ENCODE peak calls at places on chromosomes 11 and 22, in six cellular contexts. H, R, A, F, U and G are unnamed samples.

GRCh38 chr22:48931452-48931851 is 896.2 kb downstream of the BRD1 start:
- DNase-seq in U (no peak), R (no peak), H (no peak), F (no peak), A (no peak), G (no peak)

GRCh38 chr22:26503758-26504157 is 8.5 kb downstream of the TFIP11 start:
- DNase-seq in F (no peak), R (no peak), U (no peak), A (no peak), H (no peak), G (no peak)

GRCh38 chr11:11724994-11725393 is 103.2 kb upstream of the GALNT18 start:
- DNase-seq in U (no peak), R (no peak), A (no peak), F (no peak), H (no peak), G (no peak)

GRCh38 chr11:75028321-75029097 is 39.8 kb downstream of the NEU3 start:
- DNase-seq in H (no peak), R (no peak), A (no peak), U (no peak), F (no peak), G (no peak)

GRCh38 chr11:12087075-12087775 is 23.2 kb upstream of the MICAL2 start:
- DNase-seq in H (peak), F (peak), A (peak), R (no peak), U (peak), G (peak)

GRCh38 chr11:115164774-115165173 is 339.4 kb downstream of the CADM1 start:
- DNase-seq in F (no peak), H (no peak), R (no peak), A (no peak), U (no peak), G (no peak)

GRCh38 chr22:21754523-21755128 is 19.0 kb upstream of the YPEL1 start:
- DNase-seq in H (no peak), F (no peak), U (no peak), A (peak), R (no peak), G (no peak)

GRCh38 chr22:17797721-17798559 is 23.7 kb upstream of the BID start:
- DNase-seq in U (no peak), A (no peak), H (no peak), F (peak), R (no peak), G (no peak)

GRCh38 chr11:125724125-125724524 is 22.0 kb upstream of the PATE1 start:
- DNase-seq in A (peak), F (no peak), U (no peak), R (no peak), H (no peak), G (peak)

GRCh38 chr11:5722622-5723021 is 13.6 kb upstream of the OR56B1 start:
- DNase-seq in F (no peak), U (no peak), H (no peak), R (no peak), A (no peak), G (no peak)

GRCh38 chr11:28566643-28567042 is 458.5 kb downstream of the METTL15 start:
- DNase-seq in H (no peak), F (no peak), R (peak), A (peak), U (no peak), G (peak)

GRCh38 chr11:2202071-2202899 is 30.7 kb upstream of the TH start:
- DNase-seq in A (no peak), F (no peak), H (no peak), R (no peak), U (no peak), G (no peak)

GRCh38 chr11:126263489-126263888 is 5.2 kb downstream of the SRPRA start:
- DNase-seq in R (no peak), H (no peak), U (no peak), A (no peak), F (no peak), G (no peak)

GRCh38 chr11:101715281-101715680 is 131.5 kb upstream of the TRPC6 start:
- DNase-seq in H (no peak), A (no peak), U (no peak), R (no peak), F (no peak), G (no peak)

GRCh38 chr11:104238916-104239315 is 75.0 kb upstream of the PDGFD start:
- DNase-seq in R (no peak), U (no peak), H (no peak), F (no peak), A (no peak), G (no peak)

GRCh38 chr11:23605001-23605400 is 744.7 kb upstream of the CCDC179 start:
- DNase-seq in H (no peak), R (no peak), U (no peak), A (no peak), F (no peak), G (no peak)

GRCh38 chr11:106761745-106762144 is 256.5 kb downstream of the GUCY1A2 start:
- DNase-seq in H (no peak), A (no peak), U (no peak), R (no peak), F (no peak), G (no peak)

GRCh38 chr11:112096194-112096593 is 9.5 kb downstream of the SDHD start:
- DNase-seq in U (no peak), A (no peak), H (no peak), R (no peak), F (no peak), G (peak)

GRCh38 chr22:29689872-29690213 is 30.0 kb upstream of the CABP7 start:
- DNase-seq in U (peak), F (peak), R (no peak), A (peak), H (peak), G (peak)

GRCh38 chr22:33606495-33606894 is 313.8 kb downstream of the LARGE1 start:
- DNase-seq in R (no peak), A (no peak), H (no peak), U (no peak), F (no peak), G (no peak)